ENCODE peak calls at places on chromosomes 16 and 17, in six cellular contexts. Z is A549, L is mucosa of descending colon, O is HL-60, T is heart right ventricle, K is astrocyte of the cerebellum. J is an unnamed sample.

GRCh38 chr17:7825206-7825980 is 8.6 kb upstream of the KDM6B start:
- DNase-seq in L (no peak), T (no peak), Z (peak), K (no peak), O (no peak), J (no peak)

GRCh38 chr16:86882586-86883280 is 304.4 kb downstream of the FOXL1 start:
- DNase-seq in O (no peak), T (peak), Z (no peak), L (no peak), K (peak), J (no peak)

GRCh38 chr17:8741771-8742170 is 2.9 kb downstream of the CCDC42 start:
- DNase-seq in O (no peak), L (no peak), Z (no peak), K (no peak), T (no peak), J (no peak)

GRCh38 chr16:8173111-8173644 is 417.1 kb downstream of the TMEM114 start:
- DNase-seq in O (peak), L (peak), T (peak), K (no peak), Z (peak), J (peak)

GRCh38 chr16:48862087-48862532 is 252.1 kb upstream of the N4BP1 start:
- DNase-seq in O (no peak), Z (no peak), K (no peak), L (no peak), T (no peak), J (no peak)

GRCh38 chr16:65274576-65274975 is 152.7 kb upstream of the CDH11 start:
- DNase-seq in L (no peak), Z (no peak), T (no peak), K (no peak), O (no peak), J (no peak)

GRCh38 chr17:57607553-57608120 is 137.5 kb downstream of the CCDC182 start:
- DNase-seq in L (no peak), O (no peak), Z (no peak), T (no peak), K (no peak), J (peak)

GRCh38 chr17:33986566-33986965 is 268.5 kb upstream of the CCL2 start:
- DNase-seq in Z (no peak), O (no peak), T (no peak), L (no peak), K (no peak), J (no peak)

GRCh38 chr17:28481081-28481571 is 7.7 kb downstream of the SLC13A2 start:
- DNase-seq in L (no peak), T (no peak), O (no peak), Z (no peak), K (no peak), J (no peak)

GRCh38 chr17:38609280-38610031 is 3.7 kb upstream of the SRCIN1 start:
- DNase-seq in T (no peak), L (peak), K (no peak), O (no peak), Z (no peak), J (no peak)

GRCh38 chr17:49315974-49316570 is 46.0 kb downstream of the ZNF652 start:
- DNase-seq in Z (no peak), L (no peak), O (no peak), T (no peak), K (no peak), J (no peak)

GRCh38 chr17:27993161-27993695 is 49.2 kb upstream of the NLK start:
- DNase-seq in O (no peak), L (no peak), T (no peak), K (no peak), Z (no peak), J (no peak)

GRCh38 chr16:72848759-72849664 is 198.9 kb downstream of the ZFHX3 start:
- DNase-seq in L (peak), Z (peak), K (peak), T (peak), O (peak), J (no peak)

GRCh38 chr17:28290703-28291102 is 28.3 kb upstream of the TMEM97 start:
- DNase-seq in L (no peak), T (no peak), K (no peak), Z (no peak), O (no peak), J (no peak)

GRCh38 chr16:4676826-4677225 is 16.5 kb upstream of the NUDT16L1 start:
- DNase-seq in Z (no peak), O (no peak), L (no peak), T (peak), K (no peak), J (peak)

GRCh38 chr17:31339906-31340661 is 18.7 kb upstream of the EVI2A start:
- DNase-seq in T (no peak), K (peak), Z (no peak), O (no peak), L (no peak), J (no peak)

GRCh38 chr16:89103781-89104180 is 10.1 kb downstream of the ACSF3 start:
- DNase-seq in T (no peak), L (peak), Z (no peak), K (no peak), O (no peak), J (no peak)

GRCh38 chr16:68313116-68313515 is 2.3 kb downstream of the PRMT7 start:
- DNase-seq in O (no peak), T (no peak), L (no peak), K (no peak), Z (no peak), J (no peak)

GRCh38 chr17:73058022-73058421 is 34.5 kb downstream of the SLC39A11 start:
- DNase-seq in Z (no peak), O (no peak), L (no peak), T (peak), K (no peak), J (no peak)

GRCh38 chr16:48064971-48065370 is 90.8 kb downstream of the ABCC12 start:
- DNase-seq in L (no peak), O (no peak), Z (no peak), K (no peak), T (no peak), J (no peak)

GRCh38 chr17:57461082-57461481 is 204.8 kb downstream of the MSI2 start:
- DNase-seq in O (no peak), T (no peak), K (no peak), L (no peak), Z (no peak), J (peak)

GRCh38 chr17:80177986-80178590 is 8.3 kb downstream of the CARD14 start:
- DNase-seq in K (no peak), Z (no peak), L (no peak), O (no peak), T (no peak), J (no peak)

GRCh38 chr17:81429353-81429774 is 34.1 kb downstream of the BAHCC1 start:
- DNase-seq in K (no peak), Z (peak), O (no peak), T (peak), L (peak), J (no peak)

GRCh38 chr17:34566201-34566600 is 13.2 kb upstream of the TMEM132E start:
- DNase-seq in O (no peak), T (no peak), Z (no peak), K (no peak), L (no peak), J (no peak)

GRCh38 chr17:58932956-58933355 is 173.7 kb downstream of the TRIM37 start:
- DNase-seq in T (no peak), K (no peak), O (peak), Z (no peak), L (no peak), J (no peak)

GRCh38 chr17:72305964-72306551 is 185.2 kb downstream of the SOX9 start:
- DNase-seq in L (no peak), T (no peak), O (no peak), K (no peak), Z (no peak), J (no peak)

GRCh38 chr17:81067331-81067730 is 32.4 kb downstream of the BAIAP2 start:
- DNase-seq in T (no peak), L (no peak), O (no peak), Z (no peak), K (peak), J (no peak)

GRCh38 chr17:36722903-36723263 is 121.5 kb downstream of the MRM1 start:
- DNase-seq in O (no peak), Z (no peak), L (no peak), T (no peak), K (no peak), J (no peak)

GRCh38 chr16:78543066-78543465 is 443.6 kb downstream of the WWOX start:
- DNase-seq in L (no peak), K (no peak), O (no peak), Z (no peak), T (no peak), J (no peak)

GRCh38 chr17:9768381-9768934 is 22.9 kb downstream of the DHRS7C start:
- DNase-seq in Z (peak), O (no peak), L (no peak), T (no peak), K (peak), J (no peak)

GRCh38 chr16:17831330-17831729 is 360.6 kb upstream of the XYLT1 start:
- DNase-seq in Z (no peak), T (no peak), K (no peak), O (no peak), L (no peak), J (no peak)

GRCh38 chr16:30376508-30376907 is 1.9 kb downstream of the MYL11 start:
- DNase-seq in T (no peak), Z (no peak), O (no peak), L (no peak), K (no peak), J (no peak)

GRCh38 chr17:75616521-75617122 is 16.6 kb upstream of the SMIM5 start:
- DNase-seq in L (no peak), K (no peak), Z (no peak), O (no peak), T (no peak), J (no peak)

GRCh38 chr16:48958681-48959080 is 323.0 kb downstream of the CBLN1 start:
- DNase-seq in L (no peak), T (peak), Z (no peak), O (no peak), K (no peak), J (no peak)

GRCh38 chr16:56910654-56911539 is 21.0 kb upstream of the HERPUD1 start:
- DNase-seq in L (no peak), O (peak), Z (no peak), K (peak), T (peak), J (peak)

DNA sequence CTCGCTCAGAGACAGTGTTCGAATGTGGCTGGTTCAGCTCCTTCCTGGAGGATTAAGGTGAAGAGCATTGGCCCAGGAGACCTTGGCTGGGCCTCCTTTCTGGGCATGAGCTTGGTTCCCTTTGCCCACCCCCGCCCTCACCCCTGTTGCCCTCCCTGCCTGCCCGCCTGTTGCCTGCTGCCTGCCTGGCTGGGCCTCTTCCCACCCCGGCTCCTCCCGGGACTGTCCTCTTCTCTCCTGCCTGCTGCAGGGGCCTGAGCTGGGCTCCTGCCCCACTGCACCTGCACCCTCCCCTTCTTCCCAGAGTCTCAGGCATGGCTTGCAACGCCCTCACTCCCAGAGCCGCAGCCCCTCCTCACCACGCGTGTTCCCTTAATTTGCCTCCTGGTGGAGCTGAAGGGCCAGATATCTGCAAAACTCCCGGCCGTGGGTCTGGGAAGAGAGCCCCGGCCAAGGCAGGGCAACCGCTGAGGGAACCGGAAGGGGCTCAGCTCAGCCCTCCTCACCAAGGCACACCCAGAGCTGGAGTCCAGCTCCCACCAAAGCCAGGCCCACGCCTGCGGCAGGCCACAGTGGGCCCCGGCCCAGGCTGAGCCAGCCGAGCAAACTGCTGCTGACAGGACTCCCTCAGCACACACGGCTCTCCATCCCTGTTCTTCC is 31.2 kb downstream of the MNT start:
- DNase-seq in L (no peak), T (no peak), K (no peak), O (no peak), Z (no peak), J (no peak)
- TF ChIP-seq CTCF in L (no peak), T (no peak), K (peak), O (no peak), Z (no peak), J (no peak)

GRCh38 chr17:67628580-67629013 is 89.1 kb upstream of the NOL11 start:
- DNase-seq in Z (no peak), K (no peak), T (no peak), L (no peak), O (no peak), J (peak)
- TF ChIP-seq CTCF in Z (no peak), K (peak), T (no peak), L (no peak), O (no peak), J (no peak)

DNA sequence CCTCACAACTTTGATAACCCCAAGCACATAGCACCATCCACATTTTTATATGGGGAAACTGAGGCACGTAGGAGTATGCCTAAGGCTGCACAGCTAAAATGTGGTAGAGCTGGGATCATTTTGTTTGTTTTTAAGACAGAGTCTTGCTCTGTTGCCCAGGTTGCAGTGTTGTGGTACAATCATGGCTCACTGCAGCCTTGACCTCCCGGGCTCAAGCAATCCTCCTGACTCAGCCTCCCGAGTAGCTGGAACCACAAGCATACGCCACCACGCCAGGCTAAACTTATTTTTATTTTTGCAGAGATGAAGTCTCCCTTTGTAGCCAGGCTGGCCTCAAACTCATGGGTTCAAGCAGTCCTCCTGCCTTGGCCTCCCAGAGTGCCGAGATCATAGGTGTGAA is 81.0 kb upstream of the GSE1 start:
- DNase-seq in Z (no peak), K (no peak), O (no peak), T (no peak), L (no peak), J (no peak)
- TF ChIP-seq CTCF in Z (no peak), K (no peak), O (no peak), T (no peak), L (no peak), J (no peak)

DNA sequence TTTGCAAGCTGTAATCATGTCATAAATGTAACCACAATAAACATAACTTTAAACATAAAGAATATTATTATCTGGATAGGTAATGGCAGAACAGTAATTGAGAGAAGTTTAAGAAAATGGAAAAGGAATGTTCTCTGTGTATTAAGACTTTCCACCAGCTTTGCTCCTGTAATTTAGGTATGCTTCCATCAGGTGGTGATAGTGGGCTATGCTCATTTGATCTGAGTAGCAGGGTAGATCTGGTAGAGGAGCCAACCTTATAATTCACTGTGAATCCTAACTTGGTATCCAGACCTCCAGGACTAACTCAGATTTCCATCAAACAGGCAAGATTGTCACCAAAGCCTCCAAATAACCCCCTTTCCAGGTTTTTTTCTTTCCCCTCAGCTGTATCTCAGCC is 137.9 kb upstream of the ZKSCAN2 start:
- DNase-seq in L (no peak), O (no peak), K (no peak), Z (no peak), T (no peak), J (no peak)
- TF ChIP-seq CTCF in L (no peak), O (no peak), K (no peak), Z (no peak), T (no peak), J (no peak)

DNA sequence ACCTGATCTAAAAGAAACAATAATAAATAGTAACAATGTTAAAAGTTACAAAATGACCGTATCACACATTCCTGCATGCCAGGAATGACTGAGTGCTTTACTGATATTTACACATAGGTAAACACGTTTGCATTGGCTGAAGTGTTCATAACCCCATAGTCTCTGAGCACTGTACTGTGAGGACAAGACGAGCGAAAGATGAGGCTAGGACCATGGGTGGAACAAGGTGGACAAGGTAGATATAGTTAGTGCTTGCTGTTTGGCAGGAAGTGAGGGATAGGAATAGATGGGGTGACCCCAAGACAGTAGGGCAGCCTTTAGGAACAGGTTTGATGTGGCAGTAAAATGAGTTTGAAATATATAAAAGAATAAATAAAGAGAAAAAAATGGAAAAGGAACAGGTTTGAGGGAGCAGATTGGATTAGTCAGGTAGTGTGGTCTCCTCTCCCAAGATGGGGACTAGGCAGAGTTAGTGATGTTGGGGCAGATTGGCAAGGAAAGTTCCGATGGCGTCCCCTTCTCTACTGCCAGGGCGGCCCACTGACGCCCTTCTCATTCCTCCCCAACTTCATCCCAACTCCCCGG is 453 bp upstream of the E2F4 start:
- DNase-seq in Z (no peak), T (no peak), K (no peak), O (no peak), L (no peak), J (no peak)
- TF ChIP-seq CTCF in Z (no peak), T (no peak), K (no peak), O (no peak), L (no peak), J (no peak)

GRCh38 chr17:42484304-42484703 is 25.6 kb downstream of the ATP6V0A1 start:
- DNase-seq in Z (no peak), K (no peak), L (no peak), T (no peak), O (no peak), J (peak)

GRCh38 chr17:42488032-42488431 is 29.4 kb downstream of the ATP6V0A1 start:
- DNase-seq in Z (no peak), L (no peak), K (no peak), O (no peak), T (no peak), J (no peak)

DNA sequence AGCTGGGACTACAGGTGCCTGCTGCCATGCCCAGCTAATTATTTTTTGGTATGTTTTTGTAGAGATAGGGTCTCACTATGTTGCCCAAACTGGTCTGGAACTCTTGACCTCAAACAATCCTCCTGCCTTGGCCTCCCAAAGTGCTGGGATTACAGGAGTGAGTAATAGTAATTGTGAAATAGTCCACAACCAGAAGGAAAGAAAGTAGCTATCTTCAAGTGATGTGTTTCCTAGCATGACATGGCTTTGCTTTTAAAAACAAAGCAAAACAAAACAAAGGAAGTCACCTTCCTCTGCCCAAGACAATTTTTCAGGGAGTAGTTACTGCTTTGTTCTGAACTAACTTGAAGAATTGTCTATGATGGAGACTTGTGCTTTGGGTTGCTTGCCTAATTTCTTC is 27.0 kb downstream of the ATP6V0A1 start:
- DNase-seq in L (no peak), T (no peak), Z (no peak), K (no peak), O (no peak), J (no peak)
- TF ChIP-seq CTCF in L (no peak), T (no peak), Z (no peak), K (no peak), O (no peak), J (no peak)

GRCh38 chr17:40726919-40727318 is 23.4 kb upstream of the KRT24 start:
- DNase-seq in Z (no peak), L (no peak), K (no peak), T (no peak), O (no peak), J (no peak)
- TF ChIP-seq CTCF in Z (peak), L (no peak), K (peak), T (no peak), O (no peak), J (peak)